ENCODE peak calls at places on chromosomes 6 and 20, in five cellular contexts. Z is dorsolateral prefrontal cortex, Y is mammary epithelial cell, D is tibial artery, M is pancreas. Q is an unnamed sample.

GRCh38 chr20:35511814-35512420 is 17.5 kb downstream of the C20orf173 start:
- DNase-seq in Z (no peak), Y (peak), D (no peak), M (no peak), Q (peak)

GRCh38 chr20:62666736-62667529 is 24.6 kb downstream of the SLCO4A1 start:
- DNase-seq in Z (no peak), Y (peak), D (no peak), M (no peak), Q (peak)

GRCh38 chr6:122491915-122492537 is 20.4 kb upstream of the SERINC1 start:
- DNase-seq in Z (peak), Y (peak), D (peak), M (peak), Q (peak)

GRCh38 chr6:139029470-139030210 is 1.1 kb downstream of the ABRACL start:
- DNase-seq in Z (no peak), Y (peak), D (peak), M (peak), Q (peak)

GRCh38 chr6:118705799-118706481 is 54.5 kb upstream of the CEP85L start:
- DNase-seq in Z (peak), Y (peak), D (no peak), M (no peak), Q (no peak)

GRCh38 chr6:132511159-132511835 is 1.6 kb downstream of the STX7 start:
- DNase-seq in Z (no peak), Y (no peak), D (no peak), M (no peak), Q (no peak)

GRCh38 chr20:23270427-23270911 is 80.1 kb upstream of the NXT1 start:
- DNase-seq in Z (no peak), Y (no peak), D (peak), M (no peak), Q (no peak)

GRCh38 chr6:146028250-146028789 is 542 bp upstream of the GRM1 start:
- DNase-seq in Z (peak), Y (peak), D (peak), M (peak), Q (peak)

GRCh38 chr6:15481892-15482291 is 180.9 kb downstream of the DTNBP1 start:
- DNase-seq in Z (no peak), Y (peak), D (no peak), M (no peak), Q (no peak)

GRCh38 chr6:16762547-16763477 is 1.6 kb upstream of the ATXN1 start:
- DNase-seq in Z (no peak), Y (peak), D (peak), M (peak), Q (peak)

GRCh38 chr6:28653876-28654275 is 128.2 kb downstream of the GPX5 start:
- DNase-seq in Z (no peak), Y (peak), D (no peak), M (no peak), Q (no peak)

GRCh38 chr6:39411465-39411864 is 89.0 kb upstream of the KCNK16 start:
- DNase-seq in Z (no peak), Y (peak), D (no peak), M (no peak), Q (no peak)

GRCh38 chr6:140602431-140602836 is 1228.0 kb upstream of the CITED2 start:
- DNase-seq in Z (no peak), Y (no peak), D (no peak), M (no peak), Q (no peak)

GRCh38 chr6:6986373-6986772 is 121.4 kb upstream of the RREB1 start:
- DNase-seq in Z (no peak), Y (no peak), D (no peak), M (no peak), Q (no peak)

GRCh38 chr6:134577998-134578397 is 260.1 kb upstream of the SGK1 start:
- DNase-seq in Z (no peak), Y (peak), D (no peak), M (no peak), Q (no peak)

GRCh38 chr6:94751641-94752329 is 825.5 kb upstream of the MANEA start:
- DNase-seq in Z (no peak), Y (peak), D (no peak), M (no peak), Q (no peak)

GRCh38 chr20:58511364-58511763 is 3.8 kb downstream of the APCDD1L start:
- DNase-seq in Z (no peak), Y (peak), D (no peak), M (no peak), Q (no peak)

GRCh38 chr20:24158271-24158670 is 169.7 kb upstream of the GGTLC1 start:
- DNase-seq in Z (no peak), Y (no peak), D (no peak), M (no peak), Q (no peak)

GRCh38 chr6:14088600-14089168 is 28.9 kb upstream of the CD83 start:
- DNase-seq in Z (no peak), Y (peak), D (no peak), M (no peak), Q (no peak)

GRCh38 chr6:113995632-113996031 is 24.7 kb upstream of the HDAC2 start:
- DNase-seq in Z (peak), Y (peak), D (peak), M (no peak), Q (peak)

GRCh38 chr6:13700232-13700631 is 11.4 kb downstream of the RANBP9 start:
- DNase-seq in Z (no peak), Y (no peak), D (no peak), M (no peak), Q (no peak)

GRCh38 chr6:140731741-140732140 is 1357.3 kb upstream of the CITED2 start:
- DNase-seq in Z (no peak), Y (no peak), D (no peak), M (no peak), Q (no peak)

GRCh38 chr6:151379933-151380847 is 11.2 kb downstream of the ZBTB2 start:
- DNase-seq in Z (peak), Y (no peak), D (no peak), M (no peak), Q (no peak)

GRCh38 chr6:19865178-19865577 is 28.0 kb downstream of the ID4 start:
- DNase-seq in Z (no peak), Y (no peak), D (no peak), M (no peak), Q (no peak)

GRCh38 chr6:84657486-84657885 is 106.9 kb downstream of the TBX18 start:
- DNase-seq in Z (no peak), Y (peak), D (no peak), M (no peak), Q (no peak)

GRCh38 chr6:6635291-6635690 is 46.8 kb downstream of the LY86 start:
- DNase-seq in Z (no peak), Y (no peak), D (no peak), M (no peak), Q (no peak)

GRCh38 chr6:129849456-129849855 is 11.7 kb downstream of the TMEM244 start:
- DNase-seq in Z (no peak), Y (peak), D (no peak), M (no peak), Q (peak)

GRCh38 chr6:75205776-75206334 is at the start of gene COL12A1:
- DNase-seq in Z (no peak), Y (peak), D (peak), M (peak), Q (peak)

GRCh38 chr20:61499859-61500258 is 247.8 kb downstream of the CDH4 start:
- DNase-seq in Z (no peak), Y (no peak), D (no peak), M (no peak), Q (peak)

GRCh38 chr6:48664850-48665249 is 553.9 kb upstream of the PTCHD4 start:
- DNase-seq in Z (no peak), Y (peak), D (no peak), M (no peak), Q (no peak)

GRCh38 chr20:5933802-5934436 is 16.4 kb downstream of the TRMT6 start:
- DNase-seq in Z (peak), Y (no peak), D (no peak), M (no peak), Q (peak)

GRCh38 chr6:39430968-39431523 is 108.5 kb upstream of the KCNK16 start:
- DNase-seq in Z (peak), Y (no peak), D (peak), M (no peak), Q (no peak)

GRCh38 chr20:54194724-54195438 is 13.0 kb upstream of the PFDN4 start:
- DNase-seq in Z (no peak), Y (peak), D (no peak), M (no peak), Q (peak)

GRCh38 chr6:141700836-141701235 is 431.9 kb upstream of the GJE1 start:
- DNase-seq in Z (no peak), Y (no peak), D (no peak), M (no peak), Q (no peak)

DNA sequence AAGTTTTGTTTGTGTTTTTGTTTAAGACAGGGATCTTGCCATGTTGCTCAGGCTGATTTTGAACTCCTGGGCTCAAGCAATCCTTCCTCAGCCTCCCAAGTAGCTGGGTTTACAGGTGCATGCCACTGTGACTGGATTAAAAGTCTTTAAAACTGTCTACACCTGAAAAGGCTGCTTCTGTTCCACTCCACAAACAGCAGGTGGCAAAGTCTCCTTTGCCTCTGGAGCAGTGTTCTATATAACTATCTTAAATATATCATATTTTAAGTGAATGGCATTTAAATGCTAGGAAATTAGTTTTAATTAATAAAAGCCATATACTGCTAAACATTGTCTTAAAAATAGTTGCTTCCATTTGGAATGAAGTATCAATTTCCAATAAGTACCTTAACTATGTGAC is 89.2 kb upstream of the BCLAF1 start:
- DNase-seq in Z (no peak), Y (no peak), D (no peak), M (no peak), Q (no peak)
- TF ChIP-seq CTCF in Z (no peak), Y (peak), D (no peak), M (no peak), Q (peak)

DNA sequence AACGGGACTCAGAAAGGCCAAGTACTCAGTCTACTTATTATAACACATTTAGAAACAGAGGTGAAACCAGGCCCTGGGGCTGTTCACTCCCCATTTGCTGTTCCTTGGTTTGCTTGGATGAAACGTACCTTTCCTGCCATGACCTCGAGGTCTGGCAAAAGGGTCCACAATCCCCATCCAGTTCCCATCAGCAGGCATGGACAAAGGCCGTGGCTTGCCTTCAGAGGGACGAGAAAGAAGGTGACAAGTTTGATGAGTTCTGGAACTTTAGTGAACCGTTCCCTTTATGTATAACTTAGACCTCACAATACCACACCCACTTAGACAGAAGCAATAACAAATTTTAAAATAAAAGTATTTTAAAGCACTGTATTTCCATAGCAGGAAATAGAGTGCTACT is 53.6 kb upstream of the IPCEF1 start:
- DNase-seq in Z (no peak), Y (peak), D (no peak), M (no peak), Q (no peak)
- H3K27ac ChIP-seq in Z (peak), Y (peak), D (peak), M (no peak), Q (peak)

GRCh38 chr6:5597413-5597812 is 336.1 kb downstream of the FARS2 start:
- DNase-seq in Z (no peak), Y (no peak), D (no peak), M (no peak), Q (no peak)
- TF ChIP-seq CTCF in Z (no peak), Y (no peak), D (no peak), M (no peak), Q (no peak)

GRCh38 chr6:46381579-46381978 is 109.7 kb downstream of the RCAN2 start:
- DNase-seq in Z (no peak), Y (no peak), D (no peak), M (no peak), Q (no peak)

GRCh38 chr6:46378882-46379405 is 112.3 kb downstream of the RCAN2 start:
- DNase-seq in Z (no peak), Y (peak), D (no peak), M (no peak), Q (no peak)

GRCh38 chr6:46380152-46380807 is 111.0 kb downstream of the RCAN2 start:
- DNase-seq in Z (no peak), Y (no peak), D (no peak), M (no peak), Q (no peak)

GRCh38 chr6:46378161-46378881 is 112.9 kb downstream of the RCAN2 start:
- DNase-seq in Z (no peak), Y (no peak), D (no peak), M (no peak), Q (no peak)

GRCh38 chr6:46381057-46381456 is 110.2 kb downstream of the RCAN2 start:
- DNase-seq in Z (no peak), Y (no peak), D (no peak), M (no peak), Q (no peak)
- H3K27ac ChIP-seq in Z (no peak), Y (no peak), D (no peak), M (peak), Q (no peak)

DNA sequence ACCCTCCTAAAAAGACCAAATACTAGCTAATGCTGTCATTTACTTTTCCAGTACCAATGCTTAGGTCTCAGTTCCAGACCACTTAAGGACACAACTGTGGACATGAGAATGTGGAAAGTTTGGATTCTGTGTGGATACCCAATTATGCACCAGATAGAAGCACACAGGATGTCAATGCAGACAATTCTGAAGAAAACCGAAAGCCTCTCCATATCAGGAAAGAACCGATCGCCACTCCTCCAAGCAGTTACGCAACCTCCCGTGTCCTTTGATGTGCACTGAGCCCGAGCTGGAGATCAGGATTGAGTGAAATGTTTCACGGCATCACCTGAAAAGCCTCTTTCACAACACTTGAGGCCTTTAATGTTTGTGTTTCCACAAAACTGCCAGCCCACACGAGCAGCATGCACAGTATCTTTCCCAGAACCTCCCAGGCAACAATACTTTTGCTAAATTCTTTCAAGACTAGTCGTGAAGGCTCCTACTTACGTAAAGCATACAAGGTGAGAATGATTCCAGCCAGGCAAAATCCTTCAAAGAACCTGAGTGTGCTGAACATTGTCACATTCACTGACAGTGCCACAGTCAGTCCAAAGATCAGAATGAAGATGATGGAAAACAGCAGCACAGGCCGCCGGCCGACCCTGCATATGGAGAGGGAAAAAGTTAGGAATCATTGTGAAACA is 47.0 kb downstream of the SLC22A23 start:
- DNase-seq in Z (no peak), Y (no peak), D (no peak), M (no peak), Q (no peak)
- TF ChIP-seq CTCF in Z (no peak), Y (no peak), D (no peak), M (no peak), Q (no peak)

Q was measured in RWPE1.